ENCODE peak calls at places on chromosomes 4 and X, in nine cellular contexts. F, L, W, X, T, J, H, V and C are unnamed samples.

GRCh38 chr4:113961322-113961698 is 18.1 kb downstream of the ARSJ start:
- DNase-seq in F (no peak), L (no peak), W (no peak), X (no peak), T (no peak), J (no peak), H (peak), V (no peak), C (no peak)

GRCh38 chr4:56253631-56254241 is 133.6 kb downstream of the AASDH start:
- DNase-seq in F (no peak), L (no peak), W (no peak), X (no peak), T (no peak), J (no peak), H (no peak), V (no peak), C (no peak)

GRCh38 chr4:7530932-7531639 is 96.4 kb upstream of the PSAPL1 start:
- DNase-seq in F (no peak), L (no peak), W (no peak), X (no peak), T (no peak), J (no peak), H (no peak), V (no peak), C (no peak)

GRCh38 chr4:168917150-168917779 is 92.8 kb downstream of the CBR4 start:
- DNase-seq in F (peak), L (no peak), W (no peak), X (no peak), T (no peak), J (no peak), H (peak), V (peak), C (peak)

GRCh38 chrX:70806081-70806480 is 102.4 kb downstream of the TEX11 start:
- DNase-seq in F (no peak), L (no peak), W (no peak), X (no peak), T (no peak), J (no peak), H (no peak), V (no peak), C (no peak)

GRCh38 chrX:44914532-44915198 is 41.7 kb downstream of the KDM6A start:
- DNase-seq in F (no peak), L (no peak), W (no peak), X (no peak), T (no peak), J (no peak), H (peak), V (no peak), C (no peak)

GRCh38 chr4:44725166-44725565 is 1.2 kb downstream of the GNPDA2 start:
- DNase-seq in F (no peak), L (no peak), W (no peak), X (no peak), T (no peak), J (no peak), H (peak), V (no peak), C (no peak)

GRCh38 chr4:16197842-16198241 is 28.4 kb downstream of the TAPT1 start:
- DNase-seq in F (no peak), L (no peak), W (no peak), X (no peak), T (no peak), J (no peak), H (peak), V (no peak), C (no peak)

GRCh38 chrX:1601768-1602085 is 10.3 kb downstream of the AKAP17A start:
- DNase-seq in F (no peak), L (no peak), W (no peak), X (no peak), T (no peak), J (no peak), H (no peak), V (no peak), C (no peak)

GRCh38 chrX:130124577-130124976 is 14.3 kb upstream of the ELF4 start:
- DNase-seq in F (no peak), L (no peak), W (no peak), X (no peak), T (no peak), J (no peak), H (no peak), V (no peak), C (no peak)

GRCh38 chr4:663438-664428 is 10.3 kb downstream of the ATP5ME start:
- DNase-seq in F (no peak), L (peak), W (no peak), X (peak), T (peak), J (peak), H (no peak), V (peak), C (no peak)

GRCh38 chr4:86338989-86339388 is 20.9 kb downstream of the MAPK10 start:
- DNase-seq in F (peak), L (no peak), W (peak), X (no peak), T (no peak), J (no peak), H (peak), V (no peak), C (no peak)

GRCh38 chr4:140135529-140136021 is 18.4 kb downstream of the MAML3 start:
- DNase-seq in F (no peak), L (peak), W (peak), X (peak), T (no peak), J (no peak), H (peak), V (no peak), C (no peak)

GRCh38 chrX:13901354-13901753 is 84.5 kb upstream of the GPM6B start:
- DNase-seq in F (no peak), L (no peak), W (no peak), X (no peak), T (no peak), J (no peak), H (peak), V (no peak), C (no peak)

GRCh38 chrX:16188687-16189086 is 21.4 kb downstream of the MAGEB17 start:
- DNase-seq in F (peak), L (no peak), W (no peak), X (no peak), T (no peak), J (no peak), H (peak), V (no peak), C (no peak)

GRCh38 chr4:99379571-99379970 is 27.0 kb upstream of the ADH1C start:
- DNase-seq in F (no peak), L (no peak), W (no peak), X (no peak), T (no peak), J (no peak), H (peak), V (no peak), C (no peak)

GRCh38 chrX:40104649-40105015 is 6.9 kb upstream of the BCOR start:
- DNase-seq in F (no peak), L (peak), W (peak), X (no peak), T (no peak), J (no peak), H (peak), V (no peak), C (no peak)

GRCh38 chr4:15042529-15043167 is 40.4 kb downstream of the CPEB2 start:
- DNase-seq in F (peak), L (no peak), W (no peak), X (no peak), T (no peak), J (no peak), H (no peak), V (no peak), C (no peak)

GRCh38 chr4:29853843-29854242 is 866.3 kb upstream of the PCDH7 start:
- DNase-seq in F (no peak), L (no peak), W (no peak), X (no peak), T (no peak), J (no peak), H (no peak), V (no peak), C (no peak)